ENCODE peak calls at places on chromosomes 7 and 10, in six cellular contexts. V is activated gamma-delta T cell treated with anti-CD3 and anti-CD28 coated beads, Interleukin-2, amount 50 U/mL, for 16 hours; Q is HT-29; H is lower lobe of right lung; J is CD8-positive, alpha-beta T cell; G is AG08395. F is an unnamed sample.
A peak's percentile ranks its signal among the peaks of the same experiment; 100 is the strongest.

GRCh38 chr7:149635561-149636329 is 137.6 kb downstream of the ZNF467 start:
- DNase-seq in G (no peak), Q (peak; percentile 26), V (no peak), J (no peak), H (no peak), F (no peak)

GRCh38 chr10:42691361-42692120 is 53.2 kb upstream of the ZNF33B start:
- DNase-seq in G (no peak), H (no peak), V (no peak), J (no peak), Q (no peak), F (no peak)

GRCh38 chr7:138407792-138408191 is 52.3 kb upstream of the TRIM24 start:
- DNase-seq in G (no peak), Q (no peak), H (no peak), V (no peak), J (no peak), F (no peak)

GRCh38 chr10:35726850-35727249 is 84.8 kb upstream of the FZD8 start:
- DNase-seq in V (no peak), G (no peak), Q (no peak), J (no peak), H (no peak), F (no peak)

GRCh38 chr10:123262456-123262855 is 108.3 kb downstream of the BUB3 start:
- DNase-seq in Q (no peak), V (no peak), H (no peak), J (no peak), G (no peak), F (no peak)

GRCh38 chr10:17954856-17955255 is 3.1 kb downstream of the SLC39A12 start:
- DNase-seq in G (peak; percentile 17), Q (no peak), J (no peak), V (no peak), H (no peak), F (no peak)

GRCh38 chr7:104231054-104232046 is 23.5 kb upstream of the ORC5 start:
- DNase-seq in J (peak; percentile 25), G (peak; percentile 71), Q (peak; percentile 58), V (no peak), H (peak; percentile 45), F (peak; percentile 43)

GRCh38 chr7:44313621-44314031 is 11.8 kb downstream of the CAMK2B start:
- DNase-seq in J (no peak), V (no peak), H (no peak), Q (no peak), G (no peak), F (no peak)

GRCh38 chr7:98168181-98168903 is 42.9 kb upstream of the BHLHA15 start:
- DNase-seq in G (peak; percentile 81), V (peak; percentile 53), Q (peak; percentile 92), H (no peak), J (peak; percentile 47), F (peak; percentile 84)

GRCh38 chr10:50362547-50363125 is 111.3 kb upstream of the ASAH2 start:
- DNase-seq in Q (peak; percentile 11), J (no peak), G (no peak), V (no peak), H (no peak), F (no peak)

GRCh38 chr10:123562387-123562786 is 103.8 kb upstream of the GPR26 start:
- DNase-seq in Q (no peak), V (no peak), H (no peak), J (no peak), G (no peak), F (no peak)

GRCh38 chr7:52764502-52765169 is 270.8 kb upstream of the POM121L12 start:
- DNase-seq in G (no peak), Q (peak; percentile 10), V (no peak), H (no peak), J (no peak), F (no peak)

GRCh38 chr10:4263281-4263921 is 478.4 kb upstream of the KLF6 start:
- DNase-seq in H (no peak), G (no peak), Q (peak; percentile 50), V (no peak), J (no peak), F (no peak)

GRCh38 chr7:6403907-6404306 is 43.8 kb downstream of the DAGLB start:
- DNase-seq in V (no peak), J (no peak), G (no peak), Q (no peak), H (no peak), F (no peak)

GRCh38 chr10:113345860-113346259 is 207.0 kb upstream of the HABP2 start:
- DNase-seq in J (no peak), V (no peak), H (no peak), G (no peak), Q (no peak), F (no peak)

F was measured in small intestine.